ENCODE peak calls at places on chromosomes 5 and 9, in eight cellular contexts. One of them, this sample, is unnamed. For H3K36me3, the result is how much of the 10 kb centered on the place peaks cover.

GRCh38 chr5:72878854-72879253 is 62.4 kb downstream of the TNPO1 start:
- DNase-seq in suprapubic skin: no peak
- DNase-seq in SK-N-SH: no peak
- DNase-seq in sigmoid colon: no peak
- DNase-seq in HepG2: no peak
- DNase-seq in GM23338: no peak
- DNase-seq in endothelial cell of umbilical vein: no peak
- DNase-seq in transverse colon: no peak
- DNase-seq in this sample: no peak

GRCh38 chr5:115542076-115542475 is 2.5 kb downstream of the FEM1C start:
- DNase-seq in GM23338: no peak
- DNase-seq in sigmoid colon: no peak
- DNase-seq in suprapubic skin: no peak
- DNase-seq in endothelial cell of umbilical vein: peak
- DNase-seq in HepG2: peak
- DNase-seq in transverse colon: no peak
- DNase-seq in SK-N-SH: no peak
- DNase-seq in this sample: no peak

GRCh38 chr5:56487528-56488115 is 254.5 kb upstream of the ANKRD55 start:
- DNase-seq in HepG2: no peak
- DNase-seq in suprapubic skin: no peak
- DNase-seq in endothelial cell of umbilical vein: no peak
- DNase-seq in GM23338: no peak
- DNase-seq in sigmoid colon: no peak
- DNase-seq in SK-N-SH: no peak
- DNase-seq in transverse colon: no peak
- DNase-seq in this sample: no peak

GRCh38 chr5:95895223-95895622 is 66.4 kb downstream of the ELL2 start:
- DNase-seq in suprapubic skin: no peak
- DNase-seq in sigmoid colon: no peak
- DNase-seq in transverse colon: no peak
- DNase-seq in SK-N-SH: no peak
- DNase-seq in endothelial cell of umbilical vein: no peak
- DNase-seq in HepG2: no peak
- DNase-seq in GM23338: peak
- DNase-seq in this sample: no peak

GRCh38 chr9:129889936-129890717 is 54.9 kb downstream of the USP20 start:
- DNase-seq in HepG2: no peak
- DNase-seq in GM23338: peak
- DNase-seq in endothelial cell of umbilical vein: no peak
- DNase-seq in transverse colon: peak
- DNase-seq in sigmoid colon: no peak
- DNase-seq in suprapubic skin: no peak
- DNase-seq in SK-N-SH: no peak
- DNase-seq in this sample: no peak

GRCh38 chr5:128081111-128081865 is 2.3 kb upstream of the SLC12A2 start:
- DNase-seq in SK-N-SH: peak
- DNase-seq in transverse colon: no peak
- DNase-seq in GM23338: no peak
- DNase-seq in endothelial cell of umbilical vein: no peak
- DNase-seq in suprapubic skin: no peak
- DNase-seq in HepG2: no peak
- DNase-seq in sigmoid colon: no peak
- DNase-seq in this sample: no peak

GRCh38 chr9:4086119-4087088 is 213.5 kb downstream of the GLIS3 start:
- DNase-seq in transverse colon: no peak
- DNase-seq in sigmoid colon: no peak
- DNase-seq in SK-N-SH: no peak
- DNase-seq in suprapubic skin: no peak
- DNase-seq in HepG2: peak
- DNase-seq in endothelial cell of umbilical vein: no peak
- DNase-seq in GM23338: no peak
- DNase-seq in this sample: no peak

GRCh38 chr9:127818574-127818973 is 15.9 kb downstream of the FPGS start:
- DNase-seq in transverse colon: no peak
- DNase-seq in suprapubic skin: no peak
- DNase-seq in sigmoid colon: no peak
- DNase-seq in endothelial cell of umbilical vein: no peak
- DNase-seq in SK-N-SH: no peak
- DNase-seq in GM23338: no peak
- DNase-seq in HepG2: no peak
- DNase-seq in this sample: no peak

GRCh38 chr9:21381752-21382339 is 3.4 kb downstream of the IFNA2 start:
- DNase-seq in SK-N-SH: no peak
- DNase-seq in endothelial cell of umbilical vein: no peak
- DNase-seq in HepG2: peak
- DNase-seq in suprapubic skin: no peak
- DNase-seq in transverse colon: no peak
- DNase-seq in GM23338: peak
- DNase-seq in sigmoid colon: no peak
- DNase-seq in this sample: no peak

DNA sequence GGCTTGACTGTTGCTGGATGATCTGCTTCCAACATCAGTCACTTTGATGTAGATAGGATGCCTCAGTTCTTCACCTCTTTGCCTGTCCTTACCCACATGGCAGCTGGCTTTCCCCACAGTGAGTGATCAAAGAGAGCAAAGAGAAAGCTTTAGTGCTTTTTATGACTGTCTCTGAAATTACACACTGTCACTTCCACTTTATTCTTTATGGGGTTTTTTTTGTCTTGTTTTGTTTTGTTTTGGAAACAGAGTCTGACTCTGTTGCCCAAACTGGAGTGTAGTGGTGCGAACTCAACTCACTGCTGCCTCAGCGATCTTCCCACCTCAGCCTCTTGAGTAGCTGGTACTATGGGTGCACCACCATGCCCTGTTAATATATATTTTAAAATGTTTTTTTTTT is 32.4 kb upstream of the C5orf24 start:
- DNase-seq in transverse colon: no peak
- DNase-seq in GM23338: no peak
- DNase-seq in suprapubic skin: no peak
- DNase-seq in endothelial cell of umbilical vein: no peak
- DNase-seq in HepG2: no peak
- DNase-seq in sigmoid colon: no peak
- DNase-seq in SK-N-SH: no peak
- DNase-seq in this sample: no peak
- H3K36me3 ChIP-seq in transverse colon: under half
- H3K36me3 ChIP-seq in GM23338: half or more
- H3K36me3 ChIP-seq in suprapubic skin: half or more
- H3K36me3 ChIP-seq in endothelial cell of umbilical vein: under half
- H3K36me3 ChIP-seq in HepG2: under half
- H3K36me3 ChIP-seq in sigmoid colon: under half
- H3K36me3 ChIP-seq in SK-N-SH: half or more
- H3K36me3 ChIP-seq in this sample: under half

GRCh38 chr5:141002667-141002965 is 36.3 kb downstream of the PCDHAC2 start:
- DNase-seq in SK-N-SH: no peak
- DNase-seq in HepG2: no peak
- DNase-seq in sigmoid colon: no peak
- DNase-seq in GM23338: no peak
- DNase-seq in transverse colon: no peak
- DNase-seq in endothelial cell of umbilical vein: no peak
- DNase-seq in suprapubic skin: no peak
- DNase-seq in this sample: no peak

GRCh38 chr5:140998921-140999410 is 32.7 kb downstream of the PCDHAC2 start:
- DNase-seq in GM23338: peak
- DNase-seq in sigmoid colon: no peak
- DNase-seq in HepG2: no peak
- DNase-seq in suprapubic skin: no peak
- DNase-seq in SK-N-SH: no peak
- DNase-seq in endothelial cell of umbilical vein: no peak
- DNase-seq in transverse colon: no peak
- DNase-seq in this sample: no peak

GRCh38 chr5:141003026-141003425 is 36.8 kb downstream of the PCDHAC2 start:
- DNase-seq in suprapubic skin: no peak
- DNase-seq in SK-N-SH: no peak
- DNase-seq in HepG2: no peak
- DNase-seq in sigmoid colon: no peak
- DNase-seq in endothelial cell of umbilical vein: no peak
- DNase-seq in GM23338: no peak
- DNase-seq in transverse colon: no peak
- DNase-seq in this sample: no peak

GRCh38 chr5:141001854-141002666 is 35.8 kb downstream of the PCDHAC2 start:
- DNase-seq in endothelial cell of umbilical vein: peak
- DNase-seq in SK-N-SH: peak
- DNase-seq in sigmoid colon: no peak
- DNase-seq in transverse colon: peak
- DNase-seq in HepG2: no peak
- DNase-seq in GM23338: peak
- DNase-seq in suprapubic skin: no peak
- DNase-seq in this sample: no peak

DNA sequence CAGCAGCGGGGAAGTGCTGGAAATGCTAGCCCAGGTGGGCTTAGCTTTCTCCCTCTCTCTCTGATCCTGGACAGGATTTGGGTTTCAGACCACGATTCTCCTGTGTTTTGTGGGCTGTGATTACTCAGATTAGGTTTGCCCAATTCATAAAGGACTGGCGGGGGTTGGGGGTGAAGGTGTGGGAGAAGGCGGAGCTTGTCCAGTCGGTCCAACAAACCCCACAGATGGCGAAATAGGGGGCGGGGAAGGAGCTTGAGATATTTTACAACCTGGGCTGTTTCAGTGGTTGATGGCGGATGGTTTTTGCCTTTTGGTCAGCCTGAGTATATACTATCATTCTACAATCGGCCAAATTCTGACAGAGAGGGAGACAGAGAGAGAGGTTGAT is 35.2 kb downstream of the PCDHAC2 start:
- DNase-seq in GM23338: peak
- DNase-seq in sigmoid colon: no peak
- DNase-seq in transverse colon: no peak
- DNase-seq in endothelial cell of umbilical vein: no peak
- DNase-seq in SK-N-SH: peak
- DNase-seq in HepG2: no peak
- DNase-seq in suprapubic skin: no peak
- DNase-seq in this sample: no peak
- TF ChIP-seq POLR2AphosphoS5 in GM23338: no peak
- TF ChIP-seq POLR2AphosphoS5 in sigmoid colon: no peak
- TF ChIP-seq POLR2AphosphoS5 in transverse colon: no peak
- TF ChIP-seq POLR2AphosphoS5 in endothelial cell of umbilical vein: no peak
- TF ChIP-seq POLR2AphosphoS5 in SK-N-SH: peak
- TF ChIP-seq POLR2AphosphoS5 in HepG2: no peak
- TF ChIP-seq POLR2AphosphoS5 in suprapubic skin: no peak
- TF ChIP-seq POLR2AphosphoS5 in this sample: no peak

GRCh38 chr9:13186091-13186490 is 93.4 kb downstream of the MPDZ start:
- DNase-seq in GM23338: no peak
- DNase-seq in suprapubic skin: no peak
- DNase-seq in sigmoid colon: no peak
- DNase-seq in HepG2: no peak
- DNase-seq in SK-N-SH: no peak
- DNase-seq in endothelial cell of umbilical vein: no peak
- DNase-seq in transverse colon: no peak
- DNase-seq in this sample: no peak

GRCh38 chr9:13190040-13190439 is 89.5 kb downstream of the MPDZ start:
- DNase-seq in endothelial cell of umbilical vein: no peak
- DNase-seq in SK-N-SH: no peak
- DNase-seq in sigmoid colon: no peak
- DNase-seq in transverse colon: no peak
- DNase-seq in HepG2: no peak
- DNase-seq in GM23338: no peak
- DNase-seq in suprapubic skin: no peak
- DNase-seq in this sample: no peak

GRCh38 chr9:13186774-13187173 is 92.7 kb downstream of the MPDZ start:
- DNase-seq in sigmoid colon: no peak
- DNase-seq in SK-N-SH: no peak
- DNase-seq in endothelial cell of umbilical vein: no peak
- DNase-seq in transverse colon: no peak
- DNase-seq in GM23338: no peak
- DNase-seq in HepG2: no peak
- DNase-seq in suprapubic skin: no peak
- DNase-seq in this sample: no peak

GRCh38 chr9:13189362-13189761 is 90.1 kb downstream of the MPDZ start:
- DNase-seq in GM23338: no peak
- DNase-seq in SK-N-SH: no peak
- DNase-seq in suprapubic skin: no peak
- DNase-seq in endothelial cell of umbilical vein: peak
- DNase-seq in sigmoid colon: no peak
- DNase-seq in HepG2: no peak
- DNase-seq in transverse colon: no peak
- DNase-seq in this sample: no peak
- H3K36me3 ChIP-seq in GM23338: under half
- H3K36me3 ChIP-seq in SK-N-SH: half or more
- H3K36me3 ChIP-seq in suprapubic skin: under half
- H3K36me3 ChIP-seq in endothelial cell of umbilical vein: under half
- H3K36me3 ChIP-seq in sigmoid colon: under half
- H3K36me3 ChIP-seq in HepG2: under half
- H3K36me3 ChIP-seq in transverse colon: under half
- H3K36me3 ChIP-seq in this sample: under half

DNA sequence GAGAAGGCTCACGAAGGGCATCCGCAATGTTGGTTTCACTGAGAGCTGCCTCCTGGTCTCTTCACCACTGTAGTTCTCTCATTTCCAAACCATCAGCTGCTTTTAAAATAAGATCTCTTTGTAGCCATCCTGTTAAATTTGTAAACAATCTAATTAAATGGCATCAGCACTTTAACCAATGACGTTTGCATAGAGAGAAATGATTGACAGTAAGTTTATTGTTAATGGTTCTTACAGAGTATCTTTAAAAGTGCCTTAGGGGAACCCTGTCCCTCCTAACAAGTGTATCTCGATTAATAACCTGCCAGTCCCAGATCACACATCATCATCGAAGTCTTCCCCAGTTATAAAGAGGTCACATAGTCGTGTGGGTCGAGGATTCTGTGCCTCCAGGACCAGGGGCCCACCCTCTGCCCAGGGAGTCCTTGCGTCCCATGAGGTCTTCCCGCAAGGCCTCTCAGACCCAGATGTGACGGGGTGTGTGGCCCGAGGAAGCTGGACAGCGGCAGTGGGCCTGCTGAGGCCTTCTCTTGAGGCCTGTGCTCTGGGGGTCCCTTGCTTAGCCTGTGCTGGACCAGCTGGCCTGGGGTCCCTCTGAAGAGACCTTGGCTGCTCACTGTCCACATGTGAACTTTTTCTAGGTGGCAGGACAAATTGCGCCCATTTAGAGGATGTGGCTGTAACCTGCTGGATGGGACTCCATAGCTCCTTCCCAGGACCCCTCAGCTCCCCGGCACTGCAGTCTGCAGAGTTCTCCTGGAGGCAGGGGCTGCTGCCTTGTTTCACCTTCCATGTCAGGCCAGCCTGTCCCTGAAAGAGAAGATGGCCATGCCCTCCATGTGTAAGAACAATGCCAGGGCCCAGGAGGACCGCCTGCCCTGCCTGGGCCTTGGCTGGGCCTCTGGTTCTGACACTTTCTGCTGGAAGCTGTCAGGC is 16.6 kb downstream of the SQSTM1 start:
- DNase-seq in suprapubic skin: no peak
- DNase-seq in HepG2: no peak
- DNase-seq in endothelial cell of umbilical vein: no peak
- DNase-seq in SK-N-SH: no peak
- DNase-seq in sigmoid colon: peak
- DNase-seq in transverse colon: no peak
- DNase-seq in GM23338: no peak
- DNase-seq in this sample: no peak
- TF ChIP-seq POLR2AphosphoS5 in suprapubic skin: no peak
- TF ChIP-seq POLR2AphosphoS5 in HepG2: no peak
- TF ChIP-seq POLR2AphosphoS5 in endothelial cell of umbilical vein: peak
- TF ChIP-seq POLR2AphosphoS5 in SK-N-SH: no peak
- TF ChIP-seq POLR2AphosphoS5 in sigmoid colon: no peak
- TF ChIP-seq POLR2AphosphoS5 in transverse colon: no peak
- TF ChIP-seq POLR2AphosphoS5 in GM23338: no peak
- TF ChIP-seq POLR2AphosphoS5 in this sample: no peak

This sample was measured in breast epithelium.